ENCODE peak calls at places on chromosomes 5 and 9, in seven cellular contexts. One of them, this sample, is unnamed.

GRCh38 chr5:38725419-38725865 is 120.4 kb upstream of the OSMR start:
- DNase-seq in PC-9: no peak
- DNase-seq in K562: no peak
- DNase-seq in tibial artery: no peak
- DNase-seq in CD8-positive, alpha-beta T cell: no peak
- DNase-seq in Panc1: no peak
- DNase-seq in spleen: no peak
- DNase-seq in this sample: no peak

GRCh38 chr9:347667-348292 is 133.1 kb downstream of the DOCK8 start:
- DNase-seq in PC-9: no peak
- DNase-seq in K562: peak; percentile 16
- DNase-seq in tibial artery: no peak
- DNase-seq in CD8-positive, alpha-beta T cell: no peak
- DNase-seq in Panc1: peak; percentile 10
- DNase-seq in spleen: no peak
- DNase-seq in this sample: no peak

GRCh38 chr9:111301195-111301594 is 28.8 kb downstream of the OR2K2 start:
- DNase-seq in PC-9: no peak
- DNase-seq in K562: no peak
- DNase-seq in tibial artery: no peak
- DNase-seq in CD8-positive, alpha-beta T cell: no peak
- DNase-seq in Panc1: no peak
- DNase-seq in spleen: no peak
- DNase-seq in this sample: no peak

GRCh38 chr9:84170521-84171141 is 169.9 kb downstream of the SLC28A3 start:
- DNase-seq in PC-9: no peak
- DNase-seq in K562: peak; percentile 7
- DNase-seq in tibial artery: peak; percentile 84
- DNase-seq in CD8-positive, alpha-beta T cell: no peak
- DNase-seq in Panc1: no peak
- DNase-seq in spleen: peak; percentile 73
- DNase-seq in this sample: no peak

GRCh38 chr9:134850611-134851010 is 30.0 kb upstream of the FCN2 start:
- DNase-seq in PC-9: no peak
- DNase-seq in K562: no peak
- DNase-seq in tibial artery: peak; percentile 45
- DNase-seq in CD8-positive, alpha-beta T cell: no peak
- DNase-seq in Panc1: no peak
- DNase-seq in spleen: peak; percentile 5
- DNase-seq in this sample: no peak

GRCh38 chr5:158435161-158435616 is 576.2 kb upstream of the CLINT1 start:
- DNase-seq in PC-9: no peak
- DNase-seq in K562: no peak
- DNase-seq in tibial artery: no peak
- DNase-seq in CD8-positive, alpha-beta T cell: no peak
- DNase-seq in Panc1: no peak
- DNase-seq in spleen: no peak
- DNase-seq in this sample: no peak

GRCh38 chr5:19322716-19323485 is 665.1 kb downstream of the CDH18 start:
- DNase-seq in PC-9: peak; percentile 42
- DNase-seq in K562: no peak
- DNase-seq in tibial artery: no peak
- DNase-seq in CD8-positive, alpha-beta T cell: no peak
- DNase-seq in Panc1: no peak
- DNase-seq in spleen: no peak
- DNase-seq in this sample: no peak

GRCh38 chr9:129357773-129358250 is 179.8 kb upstream of the IER5L start:
- DNase-seq in PC-9: no peak
- DNase-seq in K562: no peak
- DNase-seq in tibial artery: no peak
- DNase-seq in CD8-positive, alpha-beta T cell: no peak
- DNase-seq in Panc1: no peak
- DNase-seq in spleen: no peak
- DNase-seq in this sample: no peak

GRCh38 chr5:106121972-106122605 is 1548.6 kb downstream of the EFNA5 start:
- DNase-seq in PC-9: no peak
- DNase-seq in K562: peak; percentile 75
- DNase-seq in tibial artery: no peak
- DNase-seq in CD8-positive, alpha-beta T cell: no peak
- DNase-seq in Panc1: peak; percentile 25
- DNase-seq in spleen: no peak
- DNase-seq in this sample: no peak

GRCh38 chr9:78133751-78134150 is 102.1 kb upstream of the CEP78 start:
- DNase-seq in PC-9: no peak
- DNase-seq in K562: no peak
- DNase-seq in tibial artery: no peak
- DNase-seq in CD8-positive, alpha-beta T cell: no peak
- DNase-seq in Panc1: no peak
- DNase-seq in spleen: no peak
- DNase-seq in this sample: no peak

GRCh38 chr9:137605146-137606004 is at the start of gene ARRDC1:
- DNase-seq in PC-9: peak; percentile 80
- DNase-seq in K562: peak; percentile 96
- DNase-seq in tibial artery: peak; percentile 96
- DNase-seq in CD8-positive, alpha-beta T cell: peak; percentile 89
- DNase-seq in Panc1: no peak
- DNase-seq in spleen: peak; percentile 99
- DNase-seq in this sample: peak; percentile 74

DNA sequence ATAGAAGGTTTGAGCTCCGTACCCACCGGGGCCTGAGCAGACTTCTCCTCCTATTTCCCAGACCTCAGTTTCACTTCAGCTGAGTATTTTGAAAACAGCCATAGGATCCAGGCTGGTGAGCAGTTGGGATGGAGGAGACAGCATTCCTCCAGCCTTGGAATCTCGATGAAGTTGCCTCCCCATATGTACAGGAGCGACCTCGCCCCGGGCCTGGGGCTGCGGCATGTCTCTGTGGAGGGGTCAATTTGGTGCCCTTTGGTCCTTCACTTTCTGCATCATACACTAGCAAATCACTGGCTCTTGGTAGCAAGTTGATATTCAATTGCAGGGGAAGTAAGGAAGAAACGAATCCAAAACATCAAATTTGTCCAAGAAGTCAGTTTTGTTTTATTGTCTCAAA is 402.0 kb upstream of the IRX4 start:
- DNase-seq in PC-9: no peak
- DNase-seq in K562: no peak
- DNase-seq in tibial artery: no peak
- DNase-seq in CD8-positive, alpha-beta T cell: no peak
- DNase-seq in Panc1: no peak
- DNase-seq in spleen: no peak
- DNase-seq in this sample: no peak
- H3K9me3 ChIP-seq in PC-9: no peaks in the 10 kb centered on the region
- H3K9me3 ChIP-seq in K562: no peaks in the 10 kb centered on the region
- H3K9me3 ChIP-seq in tibial artery: no peaks in the 10 kb centered on the region
- H3K9me3 ChIP-seq in CD8-positive, alpha-beta T cell: no peaks in the 10 kb centered on the region
- H3K9me3 ChIP-seq in Panc1: no peaks in the 10 kb centered on the region
- H3K9me3 ChIP-seq in spleen: no peaks in the 10 kb centered on the region
- H3K9me3 ChIP-seq in this sample: no peaks in the 10 kb centered on the region

GRCh38 chr9:70634696-70635095 is 220.2 kb upstream of the KLF9 start:
- DNase-seq in PC-9: no peak
- DNase-seq in K562: no peak
- DNase-seq in tibial artery: no peak
- DNase-seq in CD8-positive, alpha-beta T cell: no peak
- DNase-seq in Panc1: no peak
- DNase-seq in spleen: no peak
- DNase-seq in this sample: no peak
- H3K9me3 ChIP-seq in PC-9: no peaks in the 10 kb centered on the region
- H3K9me3 ChIP-seq in K562: no peaks in the 10 kb centered on the region
- H3K9me3 ChIP-seq in tibial artery: no peaks in the 10 kb centered on the region
- H3K9me3 ChIP-seq in CD8-positive, alpha-beta T cell: no peaks in the 10 kb centered on the region
- H3K9me3 ChIP-seq in Panc1: no peaks in the 10 kb centered on the region
- H3K9me3 ChIP-seq in spleen: no peaks in the 10 kb centered on the region
- H3K9me3 ChIP-seq in this sample: no peaks in the 10 kb centered on the region

GRCh38 chr9:40909821-40910220 is 218.7 kb downstream of the FOXD4L6 start:
- DNase-seq in PC-9: no peak
- DNase-seq in K562: no peak
- DNase-seq in tibial artery: no peak
- DNase-seq in CD8-positive, alpha-beta T cell: no peak
- DNase-seq in Panc1: no peak
- DNase-seq in spleen: no peak
- DNase-seq in this sample: no peak
- H3K9me3 ChIP-seq in PC-9: no peaks in the 10 kb centered on the region
- H3K9me3 ChIP-seq in K562: peaks cover 1% of the 10 kb centered on the region
- H3K9me3 ChIP-seq in tibial artery: peaks cover 100% of the 10 kb centered on the region
- H3K9me3 ChIP-seq in CD8-positive, alpha-beta T cell: peaks cover 67% of the 10 kb centered on the region
- H3K9me3 ChIP-seq in Panc1: no peaks in the 10 kb centered on the region
- H3K9me3 ChIP-seq in spleen: peaks cover 100% of the 10 kb centered on the region
- H3K9me3 ChIP-seq in this sample: peaks cover 60% of the 10 kb centered on the region

GRCh38 chr9:19023078-19023477 is 9.9 kb downstream of the SAXO1 start:
- DNase-seq in PC-9: no peak
- DNase-seq in K562: no peak
- DNase-seq in tibial artery: no peak
- DNase-seq in CD8-positive, alpha-beta T cell: no peak
- DNase-seq in Panc1: no peak
- DNase-seq in spleen: no peak
- DNase-seq in this sample: no peak

GRCh38 chr9:19020886-19021285 is 12.1 kb downstream of the SAXO1 start:
- DNase-seq in PC-9: no peak
- DNase-seq in K562: no peak
- DNase-seq in tibial artery: no peak
- DNase-seq in CD8-positive, alpha-beta T cell: no peak
- DNase-seq in Panc1: no peak
- DNase-seq in spleen: no peak
- DNase-seq in this sample: no peak

GRCh38 chr9:19027825-19028224 is 5.2 kb downstream of the SAXO1 start:
- DNase-seq in PC-9: no peak
- DNase-seq in K562: no peak
- DNase-seq in tibial artery: no peak
- DNase-seq in CD8-positive, alpha-beta T cell: no peak
- DNase-seq in Panc1: no peak
- DNase-seq in spleen: no peak
- DNase-seq in this sample: no peak

GRCh38 chr9:19026375-19026774 is 6.6 kb downstream of the SAXO1 start:
- DNase-seq in PC-9: no peak
- DNase-seq in K562: no peak
- DNase-seq in tibial artery: no peak
- DNase-seq in CD8-positive, alpha-beta T cell: no peak
- DNase-seq in Panc1: no peak
- DNase-seq in spleen: no peak
- DNase-seq in this sample: no peak

GRCh38 chr9:19022206-19022605 is 10.8 kb downstream of the SAXO1 start:
- DNase-seq in PC-9: no peak
- DNase-seq in K562: no peak
- DNase-seq in tibial artery: no peak
- DNase-seq in CD8-positive, alpha-beta T cell: no peak
- DNase-seq in Panc1: no peak
- DNase-seq in spleen: no peak
- DNase-seq in this sample: no peak
- H3K9me3 ChIP-seq in PC-9: no peaks in the 10 kb centered on the region
- H3K9me3 ChIP-seq in K562: no peaks in the 10 kb centered on the region
- H3K9me3 ChIP-seq in tibial artery: no peaks in the 10 kb centered on the region
- H3K9me3 ChIP-seq in CD8-positive, alpha-beta T cell: no peaks in the 10 kb centered on the region
- H3K9me3 ChIP-seq in Panc1: no peaks in the 10 kb centered on the region
- H3K9me3 ChIP-seq in spleen: peaks cover 5% of the 10 kb centered on the region
- H3K9me3 ChIP-seq in this sample: no peaks in the 10 kb centered on the region

DNA sequence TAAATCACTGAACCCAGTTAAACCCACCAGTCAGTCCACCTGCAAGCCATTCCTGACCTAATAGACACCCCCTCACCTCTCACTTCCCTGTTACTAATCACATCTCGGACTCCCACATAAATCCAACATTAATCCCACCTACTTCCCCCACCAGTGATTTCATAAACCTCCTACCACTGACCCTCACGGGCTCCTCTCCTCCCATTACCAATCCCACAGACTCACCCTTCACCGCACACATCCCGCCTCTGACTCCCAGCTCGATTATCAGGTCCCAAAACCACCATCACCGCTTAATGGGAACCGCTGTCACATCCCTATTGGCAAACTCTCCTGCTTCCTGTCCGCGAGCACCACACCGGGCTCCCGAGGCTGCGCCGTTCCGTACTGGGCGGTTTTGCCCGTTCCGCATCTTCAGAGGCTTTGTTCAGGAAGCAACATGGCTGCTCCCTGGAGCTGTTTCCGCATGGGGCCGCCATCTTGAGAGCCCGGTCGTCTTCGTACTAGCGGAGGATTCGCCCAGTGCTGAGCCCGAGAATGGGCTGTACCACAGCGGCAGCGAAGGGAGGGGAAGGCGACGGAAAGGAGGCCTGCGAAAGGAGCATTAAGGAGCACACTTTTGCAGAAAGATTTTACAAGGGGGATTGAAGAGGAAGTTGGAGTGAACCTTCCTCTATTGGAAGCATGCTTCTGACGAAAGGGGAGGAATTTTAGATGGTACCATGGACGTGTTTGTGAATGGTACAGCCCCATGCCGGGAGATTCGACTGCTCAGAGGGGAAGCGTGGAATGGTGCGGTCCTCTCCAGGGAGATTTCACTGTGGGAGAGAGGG is at the start of gene ZNF300:
- DNase-seq in PC-9: peak; percentile 79
- DNase-seq in K562: peak; percentile 85
- DNase-seq in tibial artery: peak; percentile 91
- DNase-seq in CD8-positive, alpha-beta T cell: peak; percentile 41
- DNase-seq in Panc1: no peak
- DNase-seq in spleen: peak; percentile 89
- DNase-seq in this sample: peak; percentile 13
- H3K9me3 ChIP-seq in PC-9: peaks cover 58% of the 10 kb centered on the region
- H3K9me3 ChIP-seq in K562: peaks cover 23% of the 10 kb centered on the region
- H3K9me3 ChIP-seq in tibial artery: peaks cover 54% of the 10 kb centered on the region
- H3K9me3 ChIP-seq in CD8-positive, alpha-beta T cell: peaks cover 6% of the 10 kb centered on the region
- H3K9me3 ChIP-seq in Panc1: peaks cover 39% of the 10 kb centered on the region
- H3K9me3 ChIP-seq in spleen: peaks cover 98% of the 10 kb centered on the region
- H3K9me3 ChIP-seq in this sample: peaks cover 13% of the 10 kb centered on the region

This sample was measured in T-helper 17 cell.